ENCODE peak calls at places on chromosomes 13 and 19, in ten cellular contexts. F is left lung, X is choroid plexus epithelial cell, U is heart left ventricle, R is AG10803, J is fibroblast of lung, T is left ventricle myocardium inferior, O is heart right ventricle, C is brain microvascular endothelial cell, D is A549. P is an unnamed sample.

GRCh38 chr19:31432411-31432810 is 83.2 kb upstream of the TSHZ3 start:
- DNase-seq in D (no peak), O (no peak), C (no peak), J (no peak), F (no peak), U (no peak), T (no peak), X (no peak), R (no peak), P (no peak)

GRCh38 chr13:20525601-20526544 is at the start of gene CRYL1:
- DNase-seq in J (peak), D (peak), O (peak), X (peak), C (peak), R (peak), U (peak), T (peak), F (peak), P (peak)

GRCh38 chr19:34692541-34692940 is 15.1 kb downstream of the ZNF302 start:
- DNase-seq in U (no peak), T (no peak), D (no peak), F (no peak), O (no peak), R (no peak), J (no peak), X (no peak), C (no peak), P (no peak)

GRCh38 chr19:538641-539428 is 5.0 kb upstream of the GZMM start:
- DNase-seq in T (no peak), J (no peak), C (no peak), U (no peak), R (no peak), F (no peak), O (no peak), D (no peak), X (no peak), P (no peak)

GRCh38 chr19:50226536-50226935 is 23.1 kb downstream of the MYH14 start:
- DNase-seq in C (no peak), O (no peak), J (no peak), X (no peak), U (no peak), R (no peak), T (no peak), F (no peak), D (no peak), P (no peak)

GRCh38 chr13:51935326-51936171 is 73.8 kb downstream of the CCDC70 start:
- DNase-seq in X (peak), D (peak), T (no peak), R (no peak), O (no peak), J (no peak), U (no peak), C (no peak), F (no peak), P (no peak)

GRCh38 chr13:99033814-99034213 is 56.0 kb upstream of the DOCK9 start:
- DNase-seq in T (no peak), C (no peak), D (no peak), R (peak), X (peak), O (no peak), J (peak), F (no peak), U (no peak), P (no peak)

GRCh38 chr19:16289594-16289993 is 35.0 kb upstream of the KLF2 start:
- DNase-seq in D (no peak), U (no peak), O (no peak), T (no peak), J (no peak), X (no peak), R (no peak), F (no peak), C (no peak), P (no peak)

GRCh38 chr19:45200614-45201013 is 22.0 kb downstream of the BLOC1S3 start:
- DNase-seq in X (peak), J (peak), O (peak), C (peak), R (peak), T (no peak), D (peak), F (no peak), U (peak), P (no peak)

GRCh38 chr19:10836478-10837325 is 690 bp upstream of the TMED1 start:
- DNase-seq in T (peak), X (peak), C (no peak), J (peak), O (peak), F (peak), D (peak), U (peak), R (peak), P (no peak)

GRCh38 chr19:47111081-47111589 is 2.4 kb downstream of the ZC3H4 start:
- DNase-seq in R (no peak), U (peak), F (peak), O (peak), J (no peak), T (no peak), C (no peak), X (peak), D (no peak), P (no peak)

GRCh38 chr13:90447735-90448103 is 899.8 kb upstream of the MIR17HG start:
- DNase-seq in D (peak), O (no peak), R (peak), X (peak), F (no peak), C (peak), U (no peak), J (peak), T (no peak), P (peak)

GRCh38 chr19:29060833-29061364 is 152.1 kb downstream of the UQCRFS1 start:
- DNase-seq in F (no peak), T (no peak), R (no peak), J (no peak), D (no peak), C (no peak), U (no peak), X (no peak), O (no peak), P (no peak)

GRCh38 chr19:50477751-50478515 is 1.3 kb upstream of the GARIN5A start:
- DNase-seq in R (no peak), O (no peak), D (no peak), F (peak), J (no peak), U (no peak), C (no peak), T (no peak), X (no peak), P (no peak)

GRCh38 chr19:34350161-34350561 is 14.8 kb upstream of the GPI start:
- DNase-seq in R (peak), O (no peak), U (no peak), T (no peak), C (no peak), F (no peak), X (no peak), J (no peak), D (no peak), P (no peak)

GRCh38 chr19:55460670-55461258 is 678 bp downstream of the ISOC2 start:
- DNase-seq in R (peak), D (peak), T (peak), X (peak), O (peak), C (peak), U (peak), F (no peak), J (peak), P (no peak)

GRCh38 chr19:2558543-2558942 is 82.6 kb downstream of the GADD45B start:
- DNase-seq in C (no peak), F (no peak), X (no peak), O (no peak), J (no peak), R (no peak), U (no peak), T (no peak), D (no peak), P (no peak)

GRCh38 chr19:50003810-50004419 is 21.3 kb downstream of the VRK3 start:
- DNase-seq in U (no peak), T (no peak), F (no peak), D (peak), J (peak), O (peak), C (peak), X (peak), R (peak), P (peak)

GRCh38 chr13:95535243-95535642 is 17.3 kb upstream of the CLDN10 start:
- DNase-seq in R (peak), F (no peak), C (peak), U (no peak), O (no peak), D (peak), J (peak), T (no peak), X (peak), P (no peak)

GRCh38 chr13:106568225-106569003 is 477 bp upstream of the ARGLU1 start:
- DNase-seq in C (no peak), O (no peak), D (no peak), T (no peak), X (no peak), J (no peak), F (no peak), R (no peak), U (no peak), P (peak)

GRCh38 chr13:43133792-43134191 is 110.4 kb downstream of the DNAJC15 start:
- DNase-seq in C (no peak), R (no peak), J (no peak), T (no peak), X (no peak), F (no peak), D (no peak), O (no peak), U (no peak), P (no peak)

GRCh38 chr19:36771275-36772231 is 1.1 kb downstream of the ZNF850 start:
- DNase-seq in U (peak), D (peak), F (no peak), O (peak), T (peak), R (peak), X (peak), J (peak), C (peak), P (peak)

GRCh38 chr19:29552454-29553280 is 26.9 kb downstream of the VSTM2B start:
- DNase-seq in T (no peak), J (no peak), F (no peak), X (no peak), U (no peak), D (no peak), O (no peak), C (no peak), R (no peak), P (no peak)

DNA sequence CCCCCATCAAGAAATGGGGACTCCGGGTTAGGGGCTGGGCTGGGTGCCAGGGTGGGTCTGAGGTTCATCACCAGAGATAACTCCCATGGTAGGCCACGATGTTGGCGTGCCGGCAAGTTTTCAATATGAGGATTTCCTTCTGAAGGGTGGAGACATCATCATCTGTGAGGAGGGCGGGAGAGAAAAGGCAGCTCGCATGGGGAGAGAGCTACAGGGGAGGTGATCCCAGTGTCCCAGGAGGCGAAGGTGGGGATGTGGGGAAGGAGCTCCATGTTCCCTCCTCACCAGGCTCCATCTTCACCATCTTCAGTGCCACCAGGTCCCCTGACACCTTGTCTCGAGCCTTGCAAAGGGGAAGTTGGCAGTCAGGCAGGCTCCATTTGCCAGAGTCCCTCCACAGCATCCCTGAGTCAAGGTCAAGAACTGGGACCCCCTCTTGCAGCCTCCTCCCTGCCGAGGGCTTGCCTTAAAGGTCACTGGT is 430 bp downstream of the MAP4K1 start:
- DNase-seq in U (no peak), X (no peak), C (no peak), D (no peak), R (no peak), J (no peak), T (no peak), O (no peak), F (no peak), P (no peak)
- H3K4me3 ChIP-seq in U (peak), X (no peak), C (no peak), D (no peak), R (no peak), J (no peak), T (peak), O (peak), F (peak), P (no peak)

GRCh38 chr19:12090807-12091206 is 26.3 kb downstream of the ZNF844 start:
- DNase-seq in U (peak), X (peak), C (peak), O (peak), J (peak), D (no peak), T (peak), R (peak), F (peak), P (no peak)
- TF ChIP-seq CTCF in U (peak), X (peak), C (peak), O (peak), J (peak), D (no peak), T (peak), R (peak), F (peak), P (peak)

DNA sequence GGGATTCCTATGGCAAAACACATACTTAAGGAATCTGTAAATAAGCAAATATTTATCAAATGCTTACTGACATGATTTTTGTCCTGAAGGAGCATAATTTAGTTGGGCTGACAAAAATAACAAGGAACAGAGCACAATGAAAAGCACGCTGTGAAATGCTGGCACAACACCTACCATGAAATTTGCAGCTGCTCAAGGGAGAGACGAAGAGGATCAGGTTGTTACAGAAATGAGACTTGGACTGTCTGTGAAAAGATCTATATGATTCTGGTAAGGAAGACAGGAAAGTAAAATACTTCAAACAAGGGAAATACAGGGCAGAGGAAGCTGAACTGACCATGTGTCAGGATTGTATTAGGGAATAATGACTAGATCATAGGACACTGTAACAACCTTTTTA is 1556.2 kb downstream of the EFNB2 start:
- DNase-seq in X (no peak), O (no peak), F (no peak), J (no peak), R (no peak), C (no peak), T (no peak), U (no peak), D (no peak), P (no peak)
- H3K4me3 ChIP-seq in X (no peak), O (no peak), F (no peak), J (no peak), R (no peak), C (no peak), T (no peak), U (no peak), D (no peak), P (no peak)

DNA sequence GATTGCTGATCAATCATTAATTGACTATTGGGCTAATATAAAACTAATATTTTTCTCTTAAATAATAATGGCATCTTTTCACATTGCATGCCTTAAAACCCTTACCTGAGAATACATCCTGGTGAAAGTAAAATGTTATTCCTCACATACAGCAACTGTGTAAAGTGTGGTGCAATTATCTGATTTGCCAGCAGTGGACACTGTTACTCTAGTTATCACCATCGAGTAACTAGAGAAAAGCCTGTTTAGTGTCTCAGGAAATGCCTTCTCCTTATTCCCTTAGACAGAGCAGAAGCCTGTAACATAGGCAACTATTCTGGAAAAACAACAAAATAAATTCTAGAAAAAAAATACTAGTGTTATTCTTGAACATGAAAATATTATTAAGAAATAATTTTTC is 459.8 kb downstream of the FGF14 start:
- DNase-seq in U (peak), J (peak), C (peak), R (peak), D (peak), X (peak), F (no peak), T (no peak), O (peak), P (no peak)
- TF ChIP-seq CTCF in U (peak), J (peak), C (peak), R (peak), D (peak), X (peak), F (no peak), T (peak), O (peak), P (peak)

DNA sequence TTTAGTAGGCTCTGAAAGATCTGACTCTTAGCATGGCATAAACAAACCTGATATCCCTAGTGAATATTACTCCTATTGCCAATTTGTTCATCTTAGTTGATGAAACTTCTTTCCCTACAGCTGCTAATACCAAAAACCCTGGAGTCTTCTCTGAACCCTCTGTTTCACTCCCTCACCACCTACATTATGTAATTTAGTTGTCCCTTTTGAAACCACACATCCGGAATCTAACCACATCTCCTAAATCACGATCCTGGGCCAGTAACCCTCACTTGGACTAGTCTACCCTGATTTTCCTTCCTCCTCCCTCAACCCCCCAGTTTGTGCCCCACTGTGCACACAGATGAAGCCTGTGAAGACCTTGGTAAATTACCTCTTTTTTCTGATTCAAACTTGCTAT is 1.2 kb downstream of the ZNF256 start:
- DNase-seq in F (no peak), O (no peak), R (no peak), X (no peak), C (no peak), U (no peak), D (no peak), J (no peak), T (no peak), P (no peak)
- H3K4me3 ChIP-seq in F (peak), O (peak), R (peak), X (peak), C (peak), U (peak), D (no peak), J (peak), T (peak), P (peak)

GRCh38 chr13:31056650-31057275 is 104.9 kb downstream of the HSPH1 start:
- DNase-seq in U (no peak), R (peak), O (no peak), C (no peak), X (peak), J (peak), T (no peak), F (no peak), D (no peak), P (no peak)
- TF ChIP-seq CTCF in U (no peak), R (peak), O (no peak), C (peak), X (peak), J (peak), T (no peak), F (no peak), D (no peak), P (no peak)

GRCh38 chr19:39408392-39409206 is 2.0 kb downstream of the ZFP36 start:
- DNase-seq in D (peak), F (no peak), J (peak), R (peak), C (no peak), X (peak), T (no peak), O (peak), U (no peak), P (no peak)
- H3K4me3 ChIP-seq in D (peak), F (peak), J (peak), R (peak), C (peak), X (peak), T (peak), O (peak), U (peak), P (peak)